ENCODE peak calls at places on chromosomes 11 and 22, in seven cellular contexts. One of them, this sample, is unnamed.

GRCh38 chr11:83011333-83012167 is 60.1 kb downstream of the RAB30 start:
- DNase-seq in HepG2: no peak
- DNase-seq in A549: no peak
- DNase-seq in thoracic aorta: no peak
- DNase-seq in fibroblast of lung: no peak
- DNase-seq in stomach: no peak
- DNase-seq in HCT116: no peak
- DNase-seq in this sample: peak

GRCh38 chr11:28756977-28757376 is 648.8 kb downstream of the METTL15 start:
- DNase-seq in HepG2: no peak
- DNase-seq in A549: peak
- DNase-seq in thoracic aorta: no peak
- DNase-seq in fibroblast of lung: peak
- DNase-seq in stomach: no peak
- DNase-seq in HCT116: no peak
- DNase-seq in this sample: peak

GRCh38 chr11:88320149-88320559 is 17.4 kb downstream of the CTSC start:
- DNase-seq in HepG2: no peak
- DNase-seq in A549: no peak
- DNase-seq in thoracic aorta: no peak
- DNase-seq in fibroblast of lung: peak
- DNase-seq in stomach: no peak
- DNase-seq in HCT116: no peak
- DNase-seq in this sample: no peak

GRCh38 chr11:3169235-3169951 is 4.3 kb upstream of the OSBPL5 start:
- DNase-seq in HepG2: no peak
- DNase-seq in A549: peak
- DNase-seq in thoracic aorta: no peak
- DNase-seq in fibroblast of lung: peak
- DNase-seq in stomach: peak
- DNase-seq in HCT116: peak
- DNase-seq in this sample: peak

GRCh38 chr11:47912843-47913437 is 64.8 kb upstream of the NUP160 start:
- DNase-seq in HepG2: no peak
- DNase-seq in A549: peak
- DNase-seq in thoracic aorta: no peak
- DNase-seq in fibroblast of lung: no peak
- DNase-seq in stomach: no peak
- DNase-seq in HCT116: no peak
- DNase-seq in this sample: no peak

GRCh38 chr11:13486926-13487660 is 8.7 kb downstream of the PTH start:
- DNase-seq in HepG2: peak
- DNase-seq in A549: peak
- DNase-seq in thoracic aorta: no peak
- DNase-seq in fibroblast of lung: peak
- DNase-seq in stomach: peak
- DNase-seq in HCT116: no peak
- DNase-seq in this sample: no peak

GRCh38 chr11:117583063-117583801 is 213.8 kb downstream of the DSCAML1 start:
- DNase-seq in HepG2: no peak
- DNase-seq in A549: no peak
- DNase-seq in thoracic aorta: no peak
- DNase-seq in fibroblast of lung: no peak
- DNase-seq in stomach: no peak
- DNase-seq in HCT116: no peak
- DNase-seq in this sample: no peak

GRCh38 chr22:49554296-49554625 is 273.4 kb downstream of the BRD1 start:
- DNase-seq in HepG2: no peak
- DNase-seq in A549: no peak
- DNase-seq in thoracic aorta: no peak
- DNase-seq in fibroblast of lung: no peak
- DNase-seq in stomach: no peak
- DNase-seq in HCT116: no peak
- DNase-seq in this sample: no peak

GRCh38 chr11:1123970-1124369 is 33.8 kb upstream of the MUC5AC start:
- DNase-seq in HepG2: no peak
- DNase-seq in A549: no peak
- DNase-seq in thoracic aorta: no peak
- DNase-seq in fibroblast of lung: no peak
- DNase-seq in stomach: no peak
- DNase-seq in HCT116: no peak
- DNase-seq in this sample: no peak

GRCh38 chr11:96317576-96317975 is 25.4 kb downstream of the MAML2 start:
- DNase-seq in HepG2: no peak
- DNase-seq in A549: no peak
- DNase-seq in thoracic aorta: no peak
- DNase-seq in fibroblast of lung: no peak
- DNase-seq in stomach: no peak
- DNase-seq in HCT116: no peak
- DNase-seq in this sample: no peak
- H3K27ac ChIP-seq in HepG2: no peak
- H3K27ac ChIP-seq in A549: no peak
- H3K27ac ChIP-seq in thoracic aorta: no peak
- H3K27ac ChIP-seq in fibroblast of lung: no peak
- H3K27ac ChIP-seq in stomach: peak
- H3K27ac ChIP-seq in HCT116: no peak
- H3K27ac ChIP-seq in this sample: no peak

GRCh38 chr22:17063372-17064106 is 21.3 kb upstream of the IL17RA start:
- DNase-seq in HepG2: no peak
- DNase-seq in A549: no peak
- DNase-seq in thoracic aorta: no peak
- DNase-seq in fibroblast of lung: peak
- DNase-seq in stomach: peak
- DNase-seq in HCT116: no peak
- DNase-seq in this sample: peak

GRCh38 chr22:17060126-17060525 is 24.7 kb upstream of the IL17RA start:
- DNase-seq in HepG2: no peak
- DNase-seq in A549: no peak
- DNase-seq in thoracic aorta: no peak
- DNase-seq in fibroblast of lung: no peak
- DNase-seq in stomach: no peak
- DNase-seq in HCT116: no peak
- DNase-seq in this sample: no peak

GRCh38 chr22:17065433-17065832 is 19.4 kb upstream of the IL17RA start:
- DNase-seq in HepG2: no peak
- DNase-seq in A549: no peak
- DNase-seq in thoracic aorta: no peak
- DNase-seq in fibroblast of lung: no peak
- DNase-seq in stomach: peak
- DNase-seq in HCT116: no peak
- DNase-seq in this sample: no peak

GRCh38 chr22:17064498-17065100 is 20.2 kb upstream of the IL17RA start:
- DNase-seq in HepG2: no peak
- DNase-seq in A549: no peak
- DNase-seq in thoracic aorta: no peak
- DNase-seq in fibroblast of lung: no peak
- DNase-seq in stomach: no peak
- DNase-seq in HCT116: no peak
- DNase-seq in this sample: no peak
- H3K27ac ChIP-seq in HepG2: no peak
- H3K27ac ChIP-seq in A549: no peak
- H3K27ac ChIP-seq in thoracic aorta: no peak
- H3K27ac ChIP-seq in fibroblast of lung: no peak
- H3K27ac ChIP-seq in stomach: peak
- H3K27ac ChIP-seq in HCT116: no peak
- H3K27ac ChIP-seq in this sample: no peak

GRCh38 chr11:128502736-128503135 is 84.6 kb downstream of the ETS1 start:
- DNase-seq in HepG2: no peak
- DNase-seq in A549: peak
- DNase-seq in thoracic aorta: no peak
- DNase-seq in fibroblast of lung: peak
- DNase-seq in stomach: no peak
- DNase-seq in HCT116: no peak
- DNase-seq in this sample: peak

GRCh38 chr11:128506384-128506783 is 81.0 kb downstream of the ETS1 start:
- DNase-seq in HepG2: no peak
- DNase-seq in A549: no peak
- DNase-seq in thoracic aorta: no peak
- DNase-seq in fibroblast of lung: no peak
- DNase-seq in stomach: no peak
- DNase-seq in HCT116: no peak
- DNase-seq in this sample: no peak

GRCh38 chr11:128505449-128506058 is 81.8 kb downstream of the ETS1 start:
- DNase-seq in HepG2: no peak
- DNase-seq in A549: no peak
- DNase-seq in thoracic aorta: no peak
- DNase-seq in fibroblast of lung: no peak
- DNase-seq in stomach: no peak
- DNase-seq in HCT116: no peak
- DNase-seq in this sample: no peak

GRCh38 chr11:128503231-128503991 is 83.9 kb downstream of the ETS1 start:
- DNase-seq in HepG2: no peak
- DNase-seq in A549: no peak
- DNase-seq in thoracic aorta: no peak
- DNase-seq in fibroblast of lung: peak
- DNase-seq in stomach: no peak
- DNase-seq in HCT116: no peak
- DNase-seq in this sample: no peak

DNA sequence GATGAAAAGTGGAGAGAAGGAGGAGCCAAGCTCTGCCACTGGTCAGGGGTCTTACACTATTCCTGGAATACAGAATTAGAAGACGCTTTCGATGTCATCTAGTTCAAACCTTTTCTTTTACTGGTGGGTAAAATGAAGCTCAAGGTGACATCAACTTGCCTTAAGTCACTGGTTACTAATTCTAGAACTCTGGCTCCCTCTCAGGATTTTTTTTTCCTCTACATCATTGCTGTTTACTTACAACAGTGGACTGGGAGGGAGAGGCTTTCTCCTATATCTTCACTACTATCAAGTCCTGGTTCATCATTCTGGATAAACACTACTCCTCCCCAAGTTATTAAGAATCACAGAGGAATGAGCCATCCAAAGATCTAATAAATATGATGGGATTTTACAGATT is 82.9 kb downstream of the ETS1 start:
- DNase-seq in HepG2: no peak
- DNase-seq in A549: no peak
- DNase-seq in thoracic aorta: no peak
- DNase-seq in fibroblast of lung: no peak
- DNase-seq in stomach: no peak
- DNase-seq in HCT116: no peak
- DNase-seq in this sample: no peak
- H3K27ac ChIP-seq in HepG2: no peak
- H3K27ac ChIP-seq in A549: peak
- H3K27ac ChIP-seq in thoracic aorta: no peak
- H3K27ac ChIP-seq in fibroblast of lung: peak
- H3K27ac ChIP-seq in stomach: peak
- H3K27ac ChIP-seq in HCT116: no peak
- H3K27ac ChIP-seq in this sample: no peak

GRCh38 chr22:33869946-33870345 is 50.3 kb downstream of the LARGE1 start:
- DNase-seq in HepG2: peak
- DNase-seq in A549: peak
- DNase-seq in thoracic aorta: no peak
- DNase-seq in fibroblast of lung: peak
- DNase-seq in stomach: no peak
- DNase-seq in HCT116: no peak
- DNase-seq in this sample: no peak
- H3K27ac ChIP-seq in HepG2: no peak
- H3K27ac ChIP-seq in A549: no peak
- H3K27ac ChIP-seq in thoracic aorta: peak
- H3K27ac ChIP-seq in fibroblast of lung: no peak
- H3K27ac ChIP-seq in stomach: peak
- H3K27ac ChIP-seq in HCT116: no peak
- H3K27ac ChIP-seq in this sample: no peak